ENCODE peak calls at places on chromosome 6, in seven cellular contexts. W is K562, B is HCT116, M is SK-N-SH, H is HepG2, Q is H1, A is GM12878. I is an unnamed sample.

GRCh38 chr6:10416516-10416862 is 1.6 kb upstream of the TFAP2A start:
- DNase-seq in W (no peak), B (no peak), M (no peak), H (no peak), Q (no peak), A (no peak), I (no peak)

GRCh38 chr6:12401200-12401599 is 111.0 kb downstream of the EDN1 start:
- DNase-seq in W (no peak), B (no peak), M (no peak), H (no peak), Q (no peak), A (no peak), I (no peak)

GRCh38 chr6:13589801-13590200 is 15.4 kb downstream of the SIRT5 start:
- DNase-seq in W (no peak), B (no peak), M (no peak), H (no peak), Q (no peak), A (no peak), I (no peak)

GRCh38 chr6:98539669-98540207 is 294.6 kb upstream of the POU3F2 start:
- DNase-seq in W (no peak), B (no peak), M (no peak), H (no peak), Q (no peak), A (no peak), I (no peak)

GRCh38 chr6:107767637-107768036 is 56.5 kb downstream of the SCML4 start:
- DNase-seq in W (no peak), B (no peak), M (no peak), H (no peak), Q (no peak), A (no peak), I (no peak)

GRCh38 chr6:33673847-33674246 is 37.7 kb downstream of the UQCC2 start:
- DNase-seq in W (no peak), B (no peak), M (no peak), H (no peak), Q (no peak), A (no peak), I (no peak)

GRCh38 chr6:96975848-96976247 is 51.3 kb downstream of the KLHL32 start:
- DNase-seq in W (no peak), B (no peak), M (no peak), H (no peak), Q (no peak), A (no peak), I (no peak)

GRCh38 chr6:25050356-25050755 is 114.6 kb upstream of the RIPOR2 start:
- DNase-seq in W (no peak), B (no peak), M (no peak), H (no peak), Q (no peak), A (no peak), I (no peak)

GRCh38 chr6:149847943-149848267 is 16.3 kb downstream of the LRP11 start:
- DNase-seq in W (no peak), B (no peak), M (no peak), H (no peak), Q (no peak), A (no peak), I (no peak)

GRCh38 chr6:97440590-97441176 is 157.7 kb upstream of the MMS22L start:
- DNase-seq in W (no peak), B (peak), M (peak), H (peak), Q (no peak), A (no peak), I (peak)

GRCh38 chr6:34867484-34867883 is 20.4 kb downstream of the TAF11 start:
- DNase-seq in W (no peak), B (no peak), M (no peak), H (peak), Q (no peak), A (no peak), I (peak)

GRCh38 chr6:132750455-132751248 is 7.1 kb downstream of the VNN2 start:
- DNase-seq in W (no peak), B (no peak), M (no peak), H (no peak), Q (no peak), A (peak), I (no peak)

GRCh38 chr6:150199241-150199640 is 56.4 kb downstream of the PPP1R14C start:
- DNase-seq in W (no peak), B (no peak), M (no peak), H (no peak), Q (no peak), A (no peak), I (no peak)

GRCh38 chr6:113642390-113642713 is 214.8 kb upstream of the MARCKS start:
- DNase-seq in W (no peak), B (no peak), M (no peak), H (no peak), Q (no peak), A (no peak), I (no peak)

GRCh38 chr6:44655368-44656342 is 268.1 kb downstream of the CDC5L start:
- DNase-seq in W (peak), B (peak), M (peak), H (peak), Q (peak), A (no peak), I (peak)

GRCh38 chr6:1200706-1201105 is 111.2 kb upstream of the FOXQ1 start:
- DNase-seq in W (no peak), B (peak), M (no peak), H (peak), Q (no peak), A (no peak), I (no peak)

GRCh38 chr6:46098678-46099077 is 31.1 kb upstream of the ENPP4 start:
- DNase-seq in W (no peak), B (peak), M (no peak), H (peak), Q (no peak), A (no peak), I (peak)

GRCh38 chr6:20169786-20170185 is 42.5 kb downstream of the MBOAT1 start:
- DNase-seq in W (no peak), B (no peak), M (no peak), H (no peak), Q (no peak), A (no peak), I (no peak)

GRCh38 chr6:164200071-164200470 is 785.6 kb downstream of the QKI start:
- DNase-seq in W (no peak), B (no peak), M (no peak), H (no peak), Q (no peak), A (no peak), I (no peak)

GRCh38 chr6:5285081-5285480 is 23.8 kb downstream of the FARS2 start:
- DNase-seq in W (no peak), B (no peak), M (no peak), H (no peak), Q (no peak), A (no peak), I (no peak)

GRCh38 chr6:11096109-11096508 is 2.5 kb downstream of the SMIM13 start:
- DNase-seq in W (no peak), B (peak), M (peak), H (peak), Q (no peak), A (no peak), I (peak)

GRCh38 chr6:67870321-67870720 is 764.8 kb upstream of the ADGRB3 start:
- DNase-seq in W (no peak), B (no peak), M (no peak), H (no peak), Q (no peak), A (no peak), I (no peak)

GRCh38 chr6:136066005-136066404 is 184.1 kb downstream of the MTFR2 start:
- DNase-seq in W (no peak), B (no peak), M (no peak), H (no peak), Q (no peak), A (no peak), I (no peak)

GRCh38 chr6:9370480-9370879 is 935.1 kb upstream of the SLC35B3 start:
- DNase-seq in W (no peak), B (no peak), M (no peak), H (no peak), Q (no peak), A (no peak), I (no peak)
- TF ChIP-seq JUND in W (no peak), B (no peak), M (no peak), H (no peak), Q (no peak), A (no peak), I (no peak)

DNA sequence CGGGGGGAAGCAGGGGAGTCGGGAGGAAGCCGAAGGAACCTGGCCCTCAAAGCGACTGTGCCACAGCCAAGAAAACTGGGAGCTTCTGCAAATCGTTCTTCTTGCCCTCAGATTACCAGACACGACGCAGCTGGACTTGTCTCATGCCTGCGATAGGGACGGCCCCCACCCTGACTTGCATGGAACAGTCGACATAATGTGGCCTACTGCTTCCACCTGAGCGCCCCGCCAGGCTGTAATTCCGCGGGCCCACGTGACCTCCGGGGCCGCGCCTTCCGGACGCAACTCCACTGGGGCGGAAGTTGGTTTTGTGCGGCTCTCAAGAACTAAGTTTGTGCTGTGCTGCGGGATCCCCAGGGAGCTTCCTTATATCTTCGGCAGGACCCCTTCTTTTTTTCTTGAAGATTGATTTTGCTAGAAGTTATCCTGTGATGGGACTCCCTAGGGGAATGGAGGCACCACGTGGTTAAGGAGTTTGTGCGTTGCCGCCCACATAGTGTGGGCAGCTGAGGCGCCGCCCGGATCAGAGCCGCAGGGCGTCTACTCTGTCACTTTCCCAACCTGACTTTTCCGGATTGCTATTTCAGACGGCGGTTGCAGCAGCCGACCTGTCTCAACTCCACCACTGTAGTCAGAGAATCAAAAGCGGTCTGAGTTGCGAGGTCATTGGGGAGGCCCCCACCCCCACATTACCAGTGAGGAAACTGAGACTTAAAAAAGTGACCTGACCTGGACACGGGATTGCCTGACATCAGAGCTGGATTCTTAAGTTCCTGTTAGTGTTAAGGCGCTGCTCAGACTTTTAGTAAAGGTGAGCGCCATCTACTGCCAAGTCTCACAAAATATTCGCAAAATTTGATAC is 540 bp upstream of the CD164 start:
- DNase-seq in W (peak), B (peak), M (peak), H (peak), Q (peak), A (peak), I (peak)
- TF ChIP-seq JUND in W (peak), B (peak), M (no peak), H (no peak), Q (peak), A (peak), I (no peak)

GRCh38 chr6:104684911-104685415 is 174.8 kb downstream of the HACE1 start:
- DNase-seq in W (no peak), B (no peak), M (no peak), H (no peak), Q (no peak), A (no peak), I (no peak)
- TF ChIP-seq JUND in W (no peak), B (no peak), M (no peak), H (no peak), Q (no peak), A (no peak), I (no peak)

GRCh38 chr6:30744054-30744805 is at the start of gene IER3:
- DNase-seq in W (peak), B (peak), M (no peak), H (peak), Q (peak), A (no peak), I (peak)

GRCh38 chr6:30740993-30741784 is 1.3 kb downstream of the FLOT1 start:
- DNase-seq in W (no peak), B (no peak), M (no peak), H (no peak), Q (no peak), A (no peak), I (no peak)

GRCh38 chr6:30742316-30743098 is at the start of gene FLOT1:
- DNase-seq in W (peak), B (peak), M (peak), H (peak), Q (peak), A (peak), I (peak)

GRCh38 chr6:30741789-30742315 is 635 bp downstream of the FLOT1 start:
- DNase-seq in W (no peak), B (no peak), M (no peak), H (no peak), Q (no peak), A (no peak), I (no peak)

GRCh38 chr6:30743099-30744053 is 889 bp upstream of the FLOT1 start:
- DNase-seq in W (peak), B (no peak), M (peak), H (no peak), Q (no peak), A (no peak), I (peak)
- TF ChIP-seq JUND in W (no peak), B (no peak), M (no peak), H (no peak), Q (no peak), A (no peak), I (no peak)

GRCh38 chr6:129842881-129843409 is 18.2 kb downstream of the TMEM244 start:
- DNase-seq in W (no peak), B (no peak), M (no peak), H (no peak), Q (no peak), A (no peak), I (no peak)

GRCh38 chr6:129845696-129846095 is 15.4 kb downstream of the TMEM244 start:
- DNase-seq in W (no peak), B (no peak), M (no peak), H (no peak), Q (no peak), A (no peak), I (no peak)

GRCh38 chr6:129842137-129842536 is 19.0 kb downstream of the TMEM244 start:
- DNase-seq in W (no peak), B (no peak), M (no peak), H (no peak), Q (no peak), A (no peak), I (no peak)

GRCh38 chr6:129843573-129843972 is 17.5 kb downstream of the TMEM244 start:
- DNase-seq in W (no peak), B (no peak), M (no peak), H (no peak), Q (no peak), A (no peak), I (no peak)

GRCh38 chr6:129844118-129844891 is 16.8 kb downstream of the TMEM244 start:
- DNase-seq in W (no peak), B (peak), M (peak), H (no peak), Q (no peak), A (no peak), I (peak)
- TF ChIP-seq JUND in W (peak), B (peak), M (peak), H (no peak), Q (peak), A (no peak), I (no peak)

GRCh38 chr6:8642854-8643253 is 207.5 kb upstream of the SLC35B3 start:
- DNase-seq in W (no peak), B (no peak), M (no peak), H (no peak), Q (no peak), A (no peak), I (no peak)
- TF ChIP-seq JUND in W (no peak), B (no peak), M (no peak), H (no peak), Q (no peak), A (no peak), I (no peak)

GRCh38 chr6:39879535-39879934 is 54.7 kb downstream of the MOCS1 start:
- DNase-seq in W (no peak), B (no peak), M (no peak), H (no peak), Q (no peak), A (no peak), I (no peak)
- TF ChIP-seq JUND in W (no peak), B (no peak), M (no peak), H (no peak), Q (no peak), A (no peak), I (no peak)

GRCh38 chr6:116512155-116512559 is 718 bp downstream of the CALHM5 start:
- DNase-seq in W (no peak), B (no peak), M (no peak), H (no peak), Q (no peak), A (no peak), I (no peak)

GRCh38 chr6:116511424-116512131 is at the start of gene CALHM5:
- DNase-seq in W (peak), B (peak), M (no peak), H (no peak), Q (no peak), A (no peak), I (no peak)

GRCh38 chr6:116512709-116513108 is 1.3 kb downstream of the CALHM5 start:
- DNase-seq in W (no peak), B (no peak), M (no peak), H (no peak), Q (no peak), A (no peak), I (no peak)

GRCh38 chr6:116508527-116508926 is 2.9 kb upstream of the CALHM5 start:
- DNase-seq in W (no peak), B (no peak), M (no peak), H (no peak), Q (no peak), A (no peak), I (no peak)

DNA sequence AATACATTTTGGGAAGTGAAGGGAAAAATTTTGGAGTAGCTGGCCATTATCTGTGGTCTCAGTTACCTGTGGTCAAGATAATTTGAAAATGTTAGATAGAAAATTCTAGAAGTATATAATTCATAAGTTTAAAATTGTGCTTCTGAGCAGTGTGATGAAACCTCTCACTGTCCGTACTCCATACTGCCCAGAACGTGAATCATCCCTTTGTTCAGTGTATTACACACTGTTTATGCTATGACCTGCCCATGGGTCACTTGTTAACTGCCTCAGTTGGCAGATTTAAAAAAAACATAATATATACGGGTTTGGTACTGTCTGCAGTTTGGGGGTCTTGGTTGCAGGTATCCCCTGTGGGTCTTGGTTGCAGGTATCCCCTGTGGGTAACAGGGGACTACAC is 4.1 kb upstream of the CALHM5 start:
- DNase-seq in W (no peak), B (no peak), M (no peak), H (no peak), Q (no peak), A (no peak), I (no peak)
- TF ChIP-seq JUND in W (no peak), B (no peak), M (no peak), H (no peak), Q (no peak), A (no peak), I (no peak)

I was measured in T47D.